ENCODE peak calls at places on chromosomes 7 and 10, in four cellular contexts. D, S, B and W are unnamed samples.

GRCh38 chr7:44461387-44461786 is 29.1 kb downstream of the NUDCD3 start:
- DNase-seq in D (no peak), S (no peak), B (no peak), W (peak; percentile 39)

GRCh38 chr10:71604324-71605018 is 115.1 kb downstream of the C10orf105 start:
- DNase-seq in D (no peak), S (no peak), B (no peak), W (no peak)

GRCh38 chr7:24979470-24979862 is 512 bp downstream of the OSBPL3 start:
- DNase-seq in D (peak; percentile 68), S (peak; percentile 83), B (peak; percentile 47), W (no peak)

GRCh38 chr10:102342958-102343357 is 52.5 kb upstream of the NFKB2 start:
- DNase-seq in D (no peak), S (no peak), B (no peak), W (no peak)

GRCh38 chr10:48606530-48607355 is 1.9 kb upstream of the ARHGAP22 start:
- DNase-seq in D (no peak), S (no peak), B (no peak), W (no peak)

GRCh38 chr10:59971915-59972314 is 65.6 kb upstream of the CCDC6 start:
- DNase-seq in D (no peak), S (no peak), B (peak; percentile 93), W (no peak)

GRCh38 chr7:155867734-155868400 is 55.6 kb upstream of the SHH start:
- DNase-seq in D (no peak), S (no peak), B (no peak), W (no peak)

GRCh38 chr7:18993933-18994668 is 123.3 kb downstream of the TWIST1 start:
- DNase-seq in D (no peak), S (no peak), B (no peak), W (no peak)

GRCh38 chr10:128218161-128218560 is 91.9 kb upstream of the MKI67 start:
- DNase-seq in D (no peak), S (no peak), B (no peak), W (no peak)

GRCh38 chr10:30863516-30864210 is 168.0 kb downstream of the ZNF438 start:
- DNase-seq in D (no peak), S (no peak), B (no peak), W (no peak)

GRCh38 chr7:55366461-55367138 is 1.5 kb downstream of the LANCL2 start:
- DNase-seq in D (no peak), S (no peak), B (peak; percentile 25), W (peak; percentile 17)

GRCh38 chr10:8189458-8189857 is 135.0 kb downstream of the GATA3 start:
- DNase-seq in D (no peak), S (no peak), B (no peak), W (no peak)

GRCh38 chr7:140384894-140385650 is 13.3 kb downstream of the SLC37A3 start:
- DNase-seq in D (no peak), S (no peak), B (no peak), W (no peak)

GRCh38 chr7:3043544-3044395 is at the start of gene CARD11:
- DNase-seq in D (peak; percentile 71), S (peak; percentile 31), B (no peak), W (no peak)

GRCh38 chr10:29482591-29483421 is 152.0 kb downstream of the SVIL start:
- DNase-seq in D (no peak), S (peak; percentile 53), B (peak; percentile 24), W (no peak)

GRCh38 chr10:29873941-29874340 is 185.4 kb downstream of the JCAD start:
- DNase-seq in D (no peak), S (no peak), B (no peak), W (no peak)

GRCh38 chr7:151080522-151081169 is at the start of gene FASTK:
- DNase-seq in D (peak; percentile 87), S (peak; percentile 84), B (peak; percentile 77), W (no peak)

GRCh38 chr7:151081170-151082101 is 827 bp upstream of the FASTK start:
- DNase-seq in D (no peak), S (peak; percentile 47), B (no peak), W (no peak)

GRCh38 chr7:151079199-151079910 is 1.3 kb downstream of the FASTK start:
- DNase-seq in D (no peak), S (no peak), B (no peak), W (no peak)

GRCh38 chr7:151078233-151079040 is 2.2 kb downstream of the FASTK start:
- DNase-seq in D (no peak), S (peak; percentile 62), B (no peak), W (no peak)

DNA sequence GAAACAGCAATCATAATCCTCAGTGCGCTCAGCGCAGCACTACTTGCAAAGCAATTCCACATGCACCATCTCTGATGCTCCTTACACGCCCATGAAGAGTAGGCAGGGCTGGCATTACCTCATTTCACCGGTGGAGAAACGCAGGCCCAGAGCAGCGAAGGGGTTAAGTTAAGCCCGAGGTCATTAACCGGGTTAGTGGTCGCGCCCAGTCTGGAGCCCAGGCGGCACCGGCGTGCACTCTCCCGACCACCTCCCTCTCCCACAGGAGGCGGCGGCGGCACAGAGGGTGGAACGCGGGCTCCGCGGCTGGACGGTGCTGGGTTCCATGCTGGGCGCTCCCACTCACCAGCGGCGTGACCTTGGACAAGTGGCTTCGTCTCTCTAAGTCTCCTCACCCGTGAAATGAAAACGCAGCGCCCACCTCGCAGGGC is 503 bp downstream of the FASTK start:
- DNase-seq in D (peak; percentile 63), S (no peak), B (no peak), W (no peak)
- TF ChIP-seq TCF7 in D (no peak), S (no peak), B (no peak), W (no peak)

GRCh38 chr7:30920021-30920583 is 8.4 kb downstream of the AQP1 start:
- DNase-seq in D (no peak), S (peak; percentile 5), B (no peak), W (no peak)
- TF ChIP-seq TCF7 in D (no peak), S (no peak), B (no peak), W (no peak)

DNA sequence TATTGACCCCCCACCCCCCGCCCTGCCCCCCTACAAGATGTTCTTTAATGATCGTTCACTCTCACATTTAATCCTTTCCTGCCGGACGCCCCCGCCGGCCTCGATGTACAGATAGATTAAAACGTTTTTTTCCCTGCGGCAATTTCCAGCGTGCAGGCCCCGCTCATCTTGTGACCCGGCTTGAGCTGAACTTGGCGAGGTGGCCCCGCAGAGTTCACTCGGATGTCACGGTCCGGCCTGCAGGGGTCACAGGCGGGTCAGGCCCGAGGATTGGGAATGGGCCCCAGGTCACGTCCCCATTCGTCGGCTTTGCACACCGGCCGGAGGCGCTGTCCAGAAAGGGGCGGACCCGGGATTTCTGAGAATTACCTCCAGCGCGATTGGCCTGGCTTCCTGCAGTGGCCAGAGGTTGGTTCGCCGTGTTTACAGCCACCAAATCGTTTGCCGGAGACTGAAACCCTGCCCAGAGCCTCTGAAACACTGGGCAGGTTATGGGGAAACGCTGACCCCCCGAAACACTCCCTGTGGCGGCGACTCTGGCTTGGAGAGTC is 1.9 kb upstream of the CYP26A1 start:
- DNase-seq in D (peak; percentile 89), S (peak; percentile 81), B (peak; percentile 70), W (no peak)
- TF ChIP-seq TCF7 in D (no peak), S (no peak), B (no peak), W (no peak)

DNA sequence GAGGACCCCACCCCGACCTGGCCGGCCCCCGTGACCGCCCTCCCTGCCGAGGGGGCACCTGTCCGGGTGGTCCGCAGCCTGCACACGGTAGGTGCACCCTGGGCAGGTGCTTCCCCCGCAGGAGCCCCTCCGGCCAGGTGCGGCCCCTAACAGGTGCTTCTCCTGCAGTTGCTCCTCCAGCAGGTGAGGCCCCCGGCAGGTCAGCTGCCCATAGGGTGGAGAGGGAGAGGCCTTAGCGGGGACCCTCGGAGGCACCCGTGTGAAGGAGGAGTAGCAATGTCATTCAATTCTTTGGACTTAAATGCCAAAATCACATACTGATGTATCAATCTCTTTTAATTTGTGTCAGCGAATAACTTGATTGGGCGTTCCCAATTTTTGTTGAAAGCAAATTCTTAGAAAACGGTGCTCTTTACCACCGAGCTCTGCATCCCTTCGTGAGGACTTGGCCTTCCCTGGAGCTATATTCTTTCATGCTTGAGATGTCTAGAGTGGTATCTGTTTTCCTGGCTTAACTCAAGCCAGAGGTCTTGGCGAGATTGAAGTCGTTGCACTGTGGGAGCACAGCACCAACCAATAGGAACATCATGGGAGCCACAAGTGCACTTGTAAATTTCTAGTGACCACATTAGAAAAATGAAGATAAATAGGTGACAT is 758 bp upstream of the NCAPG2 start:
- DNase-seq in D (no peak), S (peak; percentile 33), B (no peak), W (no peak)
- TF ChIP-seq TCF7 in D (no peak), S (no peak), B (no peak), W (no peak)

DNA sequence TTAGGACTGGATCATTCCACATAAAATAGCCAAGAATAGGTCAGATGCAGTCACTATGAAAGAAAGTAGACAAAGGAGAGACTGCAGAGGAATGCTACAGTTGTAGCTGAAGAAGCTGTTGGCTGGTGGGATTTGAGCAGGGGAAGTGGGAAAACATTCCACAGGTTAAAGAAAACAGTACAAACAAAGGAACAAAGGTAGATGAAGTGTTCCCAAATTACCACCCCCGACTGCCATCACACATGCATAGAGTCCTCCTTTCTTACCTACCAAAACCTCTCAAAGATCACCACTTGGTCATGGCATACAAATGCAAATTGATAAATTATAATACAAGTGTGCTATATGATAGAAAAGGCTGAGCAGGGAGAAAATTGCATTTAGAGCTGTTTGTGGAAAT is 41.9 kb downstream of the DLD start:
- DNase-seq in D (no peak), S (no peak), B (no peak), W (no peak)
- TF ChIP-seq TCF7 in D (no peak), S (no peak), B (no peak), W (no peak)

DNA sequence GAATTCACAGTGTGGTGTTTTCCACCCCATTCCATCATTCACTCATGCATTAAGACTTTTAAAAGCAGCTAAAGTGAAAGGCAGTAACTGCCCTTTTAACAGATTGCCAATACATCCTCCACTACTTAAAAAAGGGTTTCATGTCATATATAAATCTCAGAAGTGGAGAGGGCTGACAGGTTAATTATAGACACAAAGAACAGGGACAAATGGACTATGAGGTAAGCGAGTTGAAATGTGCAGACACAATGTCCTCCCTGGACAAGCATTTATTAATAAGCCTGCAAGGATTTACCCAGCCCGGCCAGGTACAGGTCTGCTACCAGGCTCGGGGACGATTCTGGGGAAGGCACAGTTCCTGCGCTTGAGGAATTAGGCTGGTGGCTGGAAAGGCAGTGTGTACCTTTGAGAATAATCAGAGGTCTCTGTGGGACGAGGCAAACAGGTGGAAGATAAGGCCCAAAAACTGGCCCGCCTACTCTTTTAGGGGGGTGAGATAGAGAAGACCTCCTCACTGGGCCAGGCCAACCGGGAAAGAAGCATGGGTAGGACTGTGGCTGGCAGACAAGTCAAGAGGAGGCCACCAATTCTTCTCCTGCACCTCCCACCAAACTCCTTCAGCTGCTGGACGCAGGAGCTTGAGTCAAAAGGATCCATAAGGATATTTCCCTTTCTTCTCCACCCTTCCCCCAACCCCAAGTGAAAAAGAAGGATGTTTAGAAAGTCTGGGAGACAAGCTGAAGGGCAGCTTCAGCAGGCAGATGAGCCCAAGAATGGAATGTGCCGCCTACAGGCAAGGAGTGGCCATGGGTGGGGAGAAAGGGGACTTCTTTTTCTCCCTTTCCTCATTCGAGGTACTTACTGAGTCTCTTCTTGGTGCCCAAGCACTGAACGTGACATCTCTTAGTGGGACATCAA is 1.5 kb downstream of the PDLIM1 start:
- DNase-seq in D (peak; percentile 36), S (peak; percentile 39), B (no peak), W (no peak)
- TF ChIP-seq TCF7 in D (no peak), S (no peak), B (no peak), W (no peak)

DNA sequence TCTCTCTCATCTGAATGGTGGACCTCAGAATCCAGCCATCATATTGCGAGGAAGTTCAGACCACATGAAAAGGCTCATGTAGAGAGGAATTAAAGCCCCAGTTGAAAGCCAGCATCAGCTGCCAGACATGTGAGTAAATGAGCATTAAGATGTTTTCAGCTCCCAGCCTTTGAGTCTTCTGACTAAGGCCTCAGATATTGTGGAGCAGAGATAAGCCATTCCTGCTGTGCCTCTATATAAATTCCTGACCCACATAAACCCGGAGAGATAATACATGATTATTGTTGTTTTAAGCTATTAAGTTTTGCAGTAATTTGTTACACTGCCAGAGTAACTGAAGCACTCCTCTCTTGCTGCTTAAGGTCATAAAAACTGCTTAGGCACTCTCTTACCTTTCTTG is 14.6 kb downstream of the FAM149B1 start:
- DNase-seq in D (no peak), S (no peak), B (no peak), W (no peak)
- TF ChIP-seq TCF7 in D (no peak), S (no peak), B (no peak), W (no peak)